ENCODE peak calls at places on chromosomes 6 and 20, in ten cellular contexts. G is WTC11, U is tibial artery, F is neural crest cell, Z is SK-N-SH, D is psoas muscle, S is activated B cell treated with CpG ODN at 0.5 μM for 24 hours, N is fibroblast of mammary gland, I is IMR-90, E is colonic mucosa. T is an unnamed sample.
A peak's percentile ranks its signal among the peaks of the same experiment; 100 is the strongest.

GRCh38 chr6:129744201-129744879 is 34.4 kb upstream of the ARHGAP18 start:
- DNase-seq in G (no peak), U (no peak), F (no peak), Z (no peak), D (no peak), S (no peak), N (peak; percentile 94), I (peak; percentile 93), E (peak; percentile 23), T (no peak)

GRCh38 chr20:25313608-25314007 is 65.7 kb downstream of the PYGB start:
- DNase-seq in G (no peak), U (peak; percentile 16), F (no peak), Z (no peak), D (no peak), S (no peak), N (no peak), I (no peak), E (no peak), T (no peak)

GRCh38 chr6:111743859-111744692 is 129.2 kb downstream of the FYN start:
- DNase-seq in G (no peak), U (no peak), F (no peak), Z (peak; percentile 44), D (peak; percentile 34), S (no peak), N (peak; percentile 97), I (peak; percentile 90), E (no peak), T (no peak)

GRCh38 chr6:101758338-101758737 is 364.8 kb downstream of the GRIK2 start:
- DNase-seq in G (no peak), U (no peak), F (no peak), Z (no peak), D (no peak), S (no peak), N (no peak), I (no peak), E (no peak), T (no peak)

GRCh38 chr20:53656653-53657288 is 63.1 kb upstream of the ZNF217 start:
- DNase-seq in G (no peak), U (no peak), F (no peak), Z (no peak), D (no peak), S (no peak), N (peak; percentile 90), I (peak; percentile 76), E (no peak), T (no peak)

GRCh38 chr6:30556714-30556963 is 350 bp upstream of the GNL1 start:
- DNase-seq in G (peak; percentile 85), U (no peak), F (no peak), Z (no peak), D (no peak), S (no peak), N (no peak), I (no peak), E (peak; percentile 92), T (peak; percentile 89)

GRCh38 chr6:116059713-116060571 is 749 bp downstream of the FRK start:
- DNase-seq in G (no peak), U (no peak), F (no peak), Z (no peak), D (no peak), S (no peak), N (peak; percentile 7), I (no peak), E (peak; percentile 55), T (peak; percentile 50)

GRCh38 chr6:109069746-109070145 is 24.9 kb downstream of the SESN1 start:
- DNase-seq in G (no peak), U (no peak), F (no peak), Z (no peak), D (no peak), S (no peak), N (no peak), I (no peak), E (no peak), T (no peak)

GRCh38 chr6:100417037-100417436 is 47.7 kb downstream of the SIM1 start:
- DNase-seq in G (no peak), U (no peak), F (no peak), Z (no peak), D (no peak), S (no peak), N (no peak), I (no peak), E (no peak), T (no peak)

GRCh38 chr20:44104807-44105517 is 82.0 kb downstream of the JPH2 start:
- DNase-seq in G (no peak), U (no peak), F (no peak), Z (peak; percentile 52), D (no peak), S (no peak), N (peak; percentile 79), I (peak; percentile 84), E (no peak), T (peak; percentile 41)

GRCh38 chr20:1274485-1275313 is 8.6 kb downstream of the SNPH start:
- DNase-seq in G (no peak), U (no peak), F (no peak), Z (peak; percentile 51), D (no peak), S (no peak), N (no peak), I (no peak), E (no peak), T (no peak)

GRCh38 chr6:89941031-89941775 is 46.9 kb downstream of the GJA10 start:
- DNase-seq in G (no peak), U (no peak), F (peak; percentile 20), Z (no peak), D (peak; percentile 35), S (no peak), N (peak; percentile 28), I (no peak), E (peak; percentile 36), T (peak; percentile 52)

GRCh38 chr6:11434565-11435326 is 102.8 kb upstream of the TMEM170B start:
- DNase-seq in G (no peak), U (no peak), F (no peak), Z (no peak), D (no peak), S (no peak), N (peak; percentile 88), I (peak; percentile 94), E (peak; percentile 58), T (peak; percentile 37)

GRCh38 chr6:98824163-98824906 is 10.0 kb upstream of the POU3F2 start:
- DNase-seq in G (peak; percentile 69), U (no peak), F (peak; percentile 26), Z (peak; percentile 67), D (no peak), S (no peak), N (no peak), I (no peak), E (no peak), T (no peak)

GRCh38 chr20:6632187-6632586 is 135.3 kb upstream of the BMP2 start:
- DNase-seq in G (no peak), U (no peak), F (no peak), Z (peak; percentile 1), D (peak; percentile 26), S (no peak), N (peak; percentile 15), I (no peak), E (no peak), T (no peak)

GRCh38 chr6:34247481-34248197 is 1.2 kb downstream of the SMIM29 start:
- DNase-seq in G (no peak), U (peak; percentile 67), F (no peak), Z (no peak), D (no peak), S (no peak), N (no peak), I (no peak), E (peak; percentile 31), T (no peak)

GRCh38 chr20:64041040-64041780 is 5.2 kb downstream of the C20orf204 start:
- DNase-seq in G (no peak), U (no peak), F (no peak), Z (no peak), D (no peak), S (no peak), N (no peak), I (no peak), E (no peak), T (no peak)

GRCh38 chr6:57172136-57173055 is at the start of gene BAG2:
- DNase-seq in G (peak; percentile 88), U (peak; percentile 95), F (peak; percentile 77), Z (peak; percentile 89), D (peak; percentile 90), S (peak; percentile 86), N (peak; percentile 89), I (peak; percentile 90), E (peak; percentile 86), T (peak; percentile 89)
- TF ChIP-seq CTCF in G (no peak), U (peak; percentile 35), F (peak; percentile 46), Z (peak; percentile 32), D (peak; percentile 38), S (no peak), N (no peak), I (no peak), E (no peak), T (no peak)

DNA sequence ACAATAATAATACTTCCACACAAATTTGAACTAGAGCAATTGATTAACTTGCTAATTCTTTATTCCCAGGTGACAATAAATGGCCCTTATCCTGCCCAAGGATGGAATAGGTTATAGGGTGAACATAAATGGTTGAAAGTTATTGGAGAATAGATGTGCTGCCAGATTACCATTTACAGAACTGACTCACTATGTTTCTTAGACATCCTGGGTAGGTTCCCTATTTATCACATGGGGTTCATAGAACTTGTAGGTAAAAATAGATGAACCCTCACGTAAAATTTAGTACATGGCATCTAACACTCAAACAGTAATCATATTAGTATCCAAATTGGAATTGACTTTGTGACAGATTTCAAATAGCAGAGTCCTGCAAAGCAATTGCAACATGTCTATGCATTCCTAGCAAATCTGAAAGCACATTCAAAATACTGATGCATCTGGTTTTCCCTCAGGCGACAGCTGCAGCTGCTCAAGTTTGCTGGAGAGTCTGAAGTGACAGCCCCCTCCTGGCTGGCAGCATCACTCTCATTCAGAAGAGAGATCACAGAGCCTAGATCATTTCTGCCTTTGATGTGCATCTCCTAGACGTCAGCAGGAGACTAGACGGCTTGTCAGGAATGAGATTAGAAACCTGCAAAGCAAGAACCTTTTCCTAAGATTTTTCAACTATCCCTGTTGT is 80.2 kb upstream of the RNF217 start:
- DNase-seq in G (no peak), U (no peak), F (no peak), Z (no peak), D (no peak), S (no peak), N (peak; percentile 28), I (peak; percentile 62), E (no peak), T (no peak)
- TF ChIP-seq CTCF in G (no peak), U (no peak), F (peak; percentile 20), Z (no peak), D (no peak), S (no peak), N (no peak), I (no peak), E (no peak), T (no peak)

DNA sequence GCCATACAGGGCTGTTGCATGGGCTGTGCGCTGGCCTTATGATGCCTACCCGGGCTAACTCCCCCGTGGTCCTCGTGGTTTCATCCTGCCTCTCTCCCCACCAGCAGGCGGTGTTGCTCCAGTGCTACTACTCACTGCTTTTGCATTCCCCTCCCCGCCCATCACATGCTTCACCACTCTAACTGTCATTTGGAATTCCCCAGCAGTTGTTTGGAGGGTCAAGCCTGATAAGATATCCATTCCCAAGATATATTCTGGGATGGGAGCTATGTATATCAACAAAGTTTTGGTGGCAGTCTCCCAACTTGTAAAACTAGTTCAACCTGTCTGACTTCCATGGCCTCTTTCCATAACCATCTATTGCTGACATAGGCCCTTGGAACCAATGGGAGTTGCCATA is 233.2 kb upstream of the SOX4 start:
- DNase-seq in G (no peak), U (no peak), F (no peak), Z (no peak), D (no peak), S (no peak), N (no peak), I (no peak), E (peak; percentile 68), T (peak; percentile 26)
- TF ChIP-seq CTCF in G (no peak), U (no peak), F (no peak), Z (no peak), D (no peak), S (no peak), N (no peak), I (no peak), E (no peak), T (no peak)

GRCh38 chr6:13397359-13398080 is 69.2 kb upstream of the TBC1D7 start:
- DNase-seq in G (no peak), U (no peak), F (no peak), Z (no peak), D (no peak), S (peak; percentile 50), N (no peak), I (no peak), E (peak; percentile 79), T (peak; percentile 38)
- TF ChIP-seq CTCF in G (no peak), U (no peak), F (peak; percentile 26), Z (no peak), D (no peak), S (no peak), N (peak; percentile 10), I (peak; percentile 13), E (no peak), T (no peak)